ENCODE peak calls at places on chromosomes 2 and 18, in six cellular contexts. Q is SK-N-SH, Y is GM13976, J is mucosa of descending colon, O is fibroblast of pulmonary artery, Z is fibroblast of the aortic adventitia. V is an unnamed sample.

GRCh38 chr2:44946681-44947360 is 5.3 kb downstream of the SIX3 start:
- DNase-seq in Y (no peak), J (no peak), Z (no peak), Q (peak; percentile 35), O (no peak), V (no peak)

GRCh38 chr2:220789961-220790360 is 782.1 kb downstream of the EPHA4 start:
- DNase-seq in O (peak; percentile 37), Q (no peak), Y (no peak), Z (peak; percentile 21), J (peak; percentile 2), V (no peak)

GRCh38 chr2:194495046-194495445 is 1162.0 kb upstream of the SLC39A10 start:
- DNase-seq in Y (no peak), O (peak; percentile 0), J (no peak), Z (no peak), Q (no peak), V (no peak)

GRCh38 chr2:8119782-8120551 is 561.9 kb upstream of the ID2 start:
- DNase-seq in Q (no peak), Y (no peak), O (peak; percentile 82), Z (peak; percentile 91), J (peak; percentile 60), V (no peak)

GRCh38 chr18:23737578-23737977 is 48.3 kb downstream of the LAMA3 start:
- DNase-seq in Q (no peak), O (no peak), Z (no peak), Y (no peak), J (no peak), V (no peak)

GRCh38 chr2:145006957-145007672 is 487.2 kb upstream of the ZEB2 start:
- DNase-seq in Z (peak; percentile 97), O (peak; percentile 95), Y (no peak), Q (no peak), J (no peak), V (no peak)

GRCh38 chr2:3289526-3289925 is 88.1 kb downstream of the EIPR1 start:
- DNase-seq in O (no peak), Z (no peak), Q (peak; percentile 25), J (no peak), Y (no peak), V (no peak)

GRCh38 chr2:5668682-5669267 is 23.4 kb upstream of the SOX11 start:
- DNase-seq in Z (no peak), O (no peak), Q (peak; percentile 77), Y (no peak), J (no peak), V (no peak)

GRCh38 chr2:219142329-219142728 is 18.3 kb downstream of the NHEJ1 start:
- DNase-seq in Q (peak; percentile 48), O (peak; percentile 35), J (no peak), Z (peak; percentile 68), Y (no peak), V (no peak)

GRCh38 chr2:109330056-109330455 is 201.1 kb downstream of the SH3RF3 start:
- DNase-seq in Z (peak; percentile 50), Y (no peak), Q (no peak), O (peak; percentile 64), J (no peak), V (no peak)

GRCh38 chr2:56263876-56264275 is 80.1 kb downstream of the CCDC85A start:
- DNase-seq in Q (no peak), J (no peak), Z (no peak), Y (no peak), O (no peak), V (no peak)

GRCh38 chr2:241854342-241855244 is 4.1 kb downstream of the PDCD1 start:
- DNase-seq in J (no peak), Z (no peak), Y (peak; percentile 31), Q (peak; percentile 62), O (no peak), V (no peak)

GRCh38 chr2:226721541-226721940 is 78.1 kb downstream of the IRS1 start:
- DNase-seq in Z (peak; percentile 57), O (peak; percentile 29), Y (no peak), J (no peak), Q (peak; percentile 48), V (no peak)

GRCh38 chr2:132384491-132385186 is 32.0 kb upstream of the GPR39 start:
- DNase-seq in J (no peak), Q (no peak), O (no peak), Z (peak; percentile 26), Y (no peak), V (no peak)

GRCh38 chr2:223027442-223027841 is 24.5 kb upstream of the KCNE4 start:
- DNase-seq in J (no peak), Z (peak; percentile 81), Y (no peak), O (peak; percentile 69), Q (no peak), V (no peak)

GRCh38 chr2:112005391-112006075 is 49.5 kb upstream of the TMEM87B start:
- DNase-seq in Z (no peak), J (no peak), O (no peak), Q (no peak), Y (no peak), V (no peak)

GRCh38 chr2:163799807-163800206 is 64.0 kb upstream of the FIGN start:
- DNase-seq in Q (no peak), Y (no peak), J (no peak), O (no peak), Z (no peak), V (no peak)

GRCh38 chr2:189579585-189579984 is 1.0 kb downstream of the SLC40A1 start:
- DNase-seq in Q (no peak), O (peak; percentile 69), J (no peak), Z (peak; percentile 68), Y (no peak), V (no peak)

GRCh38 chr2:164821338-164821737 is 20.3 kb downstream of the COBLL1 start:
- DNase-seq in J (no peak), Q (no peak), Z (no peak), O (no peak), Y (no peak), V (no peak)

DNA sequence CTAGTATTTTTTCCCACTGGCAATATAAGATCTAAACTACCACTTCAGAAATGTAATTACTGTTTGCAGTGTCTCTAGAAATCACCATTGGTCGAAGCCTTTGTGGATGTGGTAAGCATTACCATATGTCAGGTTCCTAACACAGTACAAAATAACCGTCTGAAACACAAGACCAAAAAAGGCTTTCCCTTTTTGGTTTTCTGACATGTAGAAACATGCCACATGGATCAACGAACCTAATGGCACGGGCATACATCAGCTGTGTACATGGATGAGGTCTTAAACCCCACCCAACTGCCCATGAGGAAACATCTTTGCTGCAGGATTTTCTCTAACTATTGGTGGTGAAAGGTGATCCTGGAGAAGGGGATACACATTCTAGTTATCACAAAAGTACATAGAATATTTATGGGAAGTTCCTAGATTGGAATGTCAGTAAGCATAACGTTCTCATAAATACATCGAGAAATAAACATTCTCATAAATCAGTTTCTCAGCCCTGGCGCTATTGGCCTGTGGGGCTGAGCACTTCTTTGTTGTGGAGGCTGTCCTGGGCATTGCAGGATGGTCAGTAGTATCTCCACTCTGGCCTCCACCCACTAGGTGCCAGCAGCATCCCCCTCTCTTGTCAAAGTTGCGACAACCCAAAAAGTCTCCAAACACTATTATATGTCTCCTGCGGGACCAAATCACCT is 9.0 kb downstream of the VIT start:
- DNase-seq in O (no peak), Y (no peak), Q (no peak), Z (no peak), J (no peak), V (no peak)
- TF ChIP-seq CTCF in O (no peak), Y (no peak), Q (no peak), Z (no peak), J (no peak), V (no peak)

GRCh38 chr2:39118786-39119499 is 1.9 kb downstream of the SOS1 start:
- DNase-seq in Y (no peak), Z (peak; percentile 46), J (no peak), O (peak; percentile 41), Q (no peak), V (peak; percentile 39)

GRCh38 chr2:39120771-39121522 is at the start of gene SOS1:
- DNase-seq in Z (peak; percentile 94), J (peak; percentile 97), Y (peak; percentile 90), O (peak; percentile 94), Q (peak; percentile 98), V (peak; percentile 93)

GRCh38 chr2:39121523-39122063 is 742 bp upstream of the SOS1 start:
- DNase-seq in Z (peak; percentile 71), Q (peak; percentile 32), O (peak; percentile 38), J (peak; percentile 8), Y (no peak), V (no peak)

GRCh38 chr2:39120521-39120770 is 405 bp downstream of the SOS1 start:
- DNase-seq in O (no peak), Q (no peak), J (no peak), Y (no peak), Z (no peak), V (no peak)

GRCh38 chr2:39119732-39120520 is 925 bp downstream of the SOS1 start:
- DNase-seq in Y (peak; percentile 83), O (peak; percentile 55), Z (peak; percentile 49), J (peak; percentile 68), Q (peak; percentile 95), V (peak; percentile 86)
- TF ChIP-seq CTCF in Y (peak; percentile 75), O (no peak), Z (peak; percentile 15), J (peak; percentile 18), Q (peak; percentile 38), V (peak; percentile 71)

DNA sequence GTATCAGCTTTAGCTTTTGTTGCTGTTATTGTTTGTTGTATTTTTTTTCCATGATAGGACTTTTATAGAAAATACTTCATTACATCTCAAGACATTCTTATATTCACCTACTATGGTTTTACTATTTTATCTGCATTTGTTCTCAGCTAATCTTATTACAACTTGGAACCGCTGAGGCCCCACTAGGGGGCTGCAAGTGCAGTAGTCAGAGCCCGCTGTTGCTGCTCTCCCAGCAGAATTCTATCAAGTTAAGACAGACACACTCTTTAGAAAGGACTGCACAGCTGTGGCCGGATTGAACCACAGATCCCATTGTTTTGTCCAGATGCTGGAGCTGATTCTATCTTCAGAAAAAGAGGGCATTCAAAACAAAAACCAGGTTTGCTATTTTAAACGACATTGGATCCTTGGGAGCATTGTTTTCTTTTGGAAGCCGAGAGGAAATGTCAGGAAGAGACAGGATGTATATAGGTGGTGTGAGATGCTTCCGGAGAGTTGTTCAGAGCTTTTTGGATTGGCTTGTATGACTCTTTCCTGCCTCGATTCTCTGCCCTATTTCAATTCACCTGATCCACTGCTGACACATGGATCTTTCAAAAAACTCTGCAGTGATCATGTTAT is 105.7 kb upstream of the GAREM1 start:
- DNase-seq in O (peak; percentile 36), J (no peak), Q (peak; percentile 43), Y (no peak), Z (peak; percentile 10), V (no peak)
- TF ChIP-seq CTCF in O (peak; percentile 50), J (no peak), Q (peak; percentile 50), Y (no peak), Z (peak; percentile 37), V (peak; percentile 28)

GRCh38 chr2:155994315-155994714 is 338.2 kb downstream of the NR4A2 start:
- DNase-seq in Q (no peak), O (no peak), Y (no peak), J (no peak), Z (no peak), V (no peak)
- TF ChIP-seq CTCF in Q (no peak), O (no peak), Y (no peak), J (no peak), Z (no peak), V (no peak)

GRCh38 chr2:110990440-110990839 is 130.3 kb upstream of the BCL2L11 start:
- DNase-seq in O (no peak), Y (no peak), Z (no peak), Q (no peak), J (no peak), V (no peak)
- TF ChIP-seq CTCF in O (no peak), Y (no peak), Z (no peak), Q (no peak), J (no peak), V (no peak)

V was measured in GM13977.